ENCODE peak calls at places on chromosome 5, in eight cellular contexts. R is neuronal stem cell, K is fibroblast of lung, C is HCT116, M is mammary epithelial cell, A is trophoblast cell, Z is endodermal cell, L is SK-N-MC. I is an unnamed sample.

GRCh38 chr5:37888476-37888875 is 48.6 kb upstream of the GDNF start:
- DNase-seq in R (no peak), L (no peak), C (no peak), Z (no peak), M (peak), A (no peak), K (no peak), I (no peak)

GRCh38 chr5:5062903-5063302 is 77.2 kb upstream of the ADAMTS16 start:
- DNase-seq in R (no peak), A (no peak), M (no peak), C (no peak), L (no peak), K (no peak), Z (no peak), I (no peak)

GRCh38 chr5:33556330-33557328 is 115.9 kb downstream of the TARS1 start:
- DNase-seq in A (peak), K (no peak), L (no peak), M (peak), R (no peak), Z (no peak), C (no peak), I (no peak)

GRCh38 chr5:177455036-177455660 is 8.5 kb downstream of the PRR7 start:
- DNase-seq in R (peak), A (peak), K (peak), C (peak), M (peak), L (no peak), Z (peak), I (peak)

GRCh38 chr5:153546566-153546965 is 56.1 kb downstream of the GRIA1 start:
- DNase-seq in K (peak), R (no peak), L (no peak), A (no peak), M (peak), C (no peak), Z (no peak), I (no peak)

GRCh38 chr5:14036947-14037346 is 92.5 kb upstream of the DNAH5 start:
- DNase-seq in K (no peak), L (no peak), Z (peak), C (no peak), A (no peak), R (no peak), M (peak), I (no peak)

GRCh38 chr5:132651838-132652476 is 6.0 kb upstream of the IL13 start:
- DNase-seq in L (no peak), K (no peak), C (no peak), A (no peak), Z (no peak), R (no peak), M (no peak), I (no peak)

GRCh38 chr5:7446913-7447312 is 51.0 kb downstream of the ADCY2 start:
- DNase-seq in A (no peak), K (no peak), C (no peak), L (no peak), Z (no peak), M (no peak), R (no peak), I (no peak)

GRCh38 chr5:149140197-149141002 is 893 bp upstream of the ABLIM3 start:
- DNase-seq in L (no peak), M (no peak), C (no peak), Z (no peak), A (no peak), K (no peak), R (no peak), I (no peak)

GRCh38 chr5:159947708-159948358 is 31.6 kb downstream of the ADRA1B start:
- DNase-seq in K (peak), Z (no peak), A (peak), R (no peak), L (no peak), C (no peak), M (no peak), I (no peak)

GRCh38 chr5:34998058-34998789 is 49.5 kb downstream of the AGXT2 start:
- DNase-seq in A (no peak), L (no peak), K (peak), R (no peak), C (no peak), M (peak), Z (no peak), I (no peak)

GRCh38 chr5:15693933-15694332 is 194.0 kb downstream of the FBXL7 start:
- DNase-seq in K (no peak), C (no peak), A (no peak), L (no peak), M (no peak), R (no peak), Z (peak), I (no peak)

GRCh38 chr5:142320851-142321560 is 3.8 kb downstream of the SPRY4 start:
- DNase-seq in Z (no peak), R (peak), L (no peak), M (no peak), K (peak), A (no peak), C (no peak), I (no peak)

GRCh38 chr5:142319105-142319504 is 5.7 kb downstream of the SPRY4 start:
- DNase-seq in K (peak), L (no peak), M (no peak), A (no peak), R (no peak), Z (no peak), C (no peak), I (no peak)

GRCh38 chr5:142319560-142320426 is 5.0 kb downstream of the SPRY4 start:
- DNase-seq in R (peak), L (no peak), K (no peak), M (peak), C (no peak), Z (peak), A (no peak), I (no peak)

GRCh38 chr5:142322403-142322746 is 2.4 kb downstream of the SPRY4 start:
- DNase-seq in M (no peak), A (no peak), R (no peak), Z (no peak), C (no peak), K (no peak), L (no peak), I (no peak)

GRCh38 chr5:142320427-142320732 is 4.4 kb downstream of the SPRY4 start:
- DNase-seq in K (no peak), R (no peak), M (no peak), A (no peak), C (no peak), Z (no peak), L (no peak), I (no peak)
- H3K9ac ChIP-seq in K (peak), R (no peak), M (no peak), A (no peak), C (peak), Z (peak), L (no peak), I (no peak)

GRCh38 chr5:96049398-96050272 is 88.0 kb upstream of the ELL2 start:
- DNase-seq in K (peak), A (peak), Z (no peak), R (no peak), M (peak), L (no peak), C (no peak), I (no peak)
- H3K9ac ChIP-seq in K (no peak), A (no peak), Z (no peak), R (no peak), M (no peak), L (no peak), C (no peak), I (no peak)

DNA sequence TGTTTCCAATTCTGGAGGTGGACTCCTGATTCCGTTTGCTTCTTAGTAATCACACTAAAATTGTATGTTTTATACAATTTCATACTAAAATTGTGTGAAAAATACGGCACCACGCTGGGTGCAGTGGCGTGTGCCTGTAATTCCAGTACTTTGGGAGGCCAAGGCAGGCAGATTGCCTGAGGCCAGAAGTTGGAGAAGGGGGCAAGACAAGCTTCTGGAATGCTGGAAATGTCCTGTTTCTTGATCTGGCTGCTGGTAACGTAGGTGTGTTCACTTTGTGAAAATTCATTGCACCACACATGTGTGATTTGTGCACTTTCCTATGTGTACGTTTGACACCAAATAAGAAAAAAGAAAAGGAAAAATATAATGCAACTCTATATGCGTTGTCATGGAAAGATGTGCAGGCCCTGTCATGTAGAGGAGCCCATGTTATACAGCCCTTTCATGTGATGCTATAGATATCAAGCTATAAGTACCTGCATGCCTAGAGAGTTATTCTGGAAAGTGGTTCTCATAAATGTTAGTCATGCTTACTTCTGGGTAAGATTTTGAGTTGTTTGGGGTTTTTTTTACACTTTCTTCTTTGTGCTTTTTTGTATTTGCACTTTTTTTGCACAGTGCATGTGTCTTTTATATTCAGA is 119.9 kb downstream of the TMEM174 start:
- DNase-seq in C (no peak), M (no peak), Z (no peak), L (no peak), R (no peak), K (no peak), A (peak), I (no peak)
- H3K9ac ChIP-seq in C (no peak), M (no peak), Z (no peak), L (no peak), R (no peak), K (no peak), A (no peak), I (no peak)

GRCh38 chr5:179345179-179345428 is 157 bp downstream of the ADAMTS2 start:
- DNase-seq in M (no peak), L (no peak), R (no peak), C (no peak), A (no peak), K (no peak), Z (no peak), I (no peak)

GRCh38 chr5:179343902-179344300 is 1.4 kb downstream of the ADAMTS2 start:
- DNase-seq in L (no peak), Z (peak), K (peak), M (no peak), R (peak), C (no peak), A (no peak), I (peak)

GRCh38 chr5:179344301-179345178 is 721 bp downstream of the ADAMTS2 start:
- DNase-seq in Z (peak), R (peak), K (no peak), A (no peak), M (no peak), C (no peak), L (no peak), I (peak)

GRCh38 chr5:179342577-179342976 is 2.7 kb downstream of the ADAMTS2 start:
- DNase-seq in L (no peak), M (no peak), A (no peak), R (no peak), K (peak), Z (no peak), C (no peak), I (peak)

GRCh38 chr5:179343021-179343781 is 2.1 kb downstream of the ADAMTS2 start:
- DNase-seq in A (no peak), C (no peak), Z (no peak), R (no peak), K (no peak), M (no peak), L (no peak), I (peak)
- H3K9ac ChIP-seq in A (peak), C (no peak), Z (no peak), R (peak), K (peak), M (no peak), L (no peak), I (no peak)

I was measured in kidney.